ENCODE peak calls at places on chromosomes 7 and 10, in seven cellular contexts. K, T, A, X, G, W and S are unnamed samples.

GRCh38 chr7:1872191-1873069 is 202.4 kb downstream of the ELFN1 start:
- DNase-seq in K (no peak), T (no peak), A (no peak), X (no peak), G (no peak), W (no peak), S (no peak)

GRCh38 chr10:69860290-69860689 is 58.6 kb downstream of the COL13A1 start:
- DNase-seq in K (no peak), T (no peak), A (peak), X (no peak), G (no peak), W (no peak), S (no peak)

GRCh38 chr10:115125505-115125904 is 32.3 kb downstream of the ATRNL1 start:
- DNase-seq in K (no peak), T (no peak), A (no peak), X (no peak), G (no peak), W (no peak), S (no peak)

GRCh38 chr10:132102717-132103110 is 37.0 kb downstream of the JAKMIP3 start:
- DNase-seq in K (no peak), T (no peak), A (no peak), X (peak), G (no peak), W (no peak), S (no peak)

GRCh38 chr10:79052311-79053080 is 16.3 kb upstream of the ZMIZ1 start:
- DNase-seq in K (peak), T (no peak), A (peak), X (peak), G (peak), W (peak), S (no peak)

GRCh38 chr10:43350139-43350538 is 21.3 kb upstream of the FXYD4 start:
- DNase-seq in K (no peak), T (no peak), A (no peak), X (no peak), G (no peak), W (no peak), S (no peak)

GRCh38 chr10:123790132-123790885 is 101.3 kb downstream of the CPXM2 start:
- DNase-seq in K (no peak), T (no peak), A (no peak), X (no peak), G (no peak), W (no peak), S (no peak)

GRCh38 chr7:24442170-24442777 is 131.0 kb upstream of the PALS2 start:
- DNase-seq in K (no peak), T (no peak), A (no peak), X (no peak), G (no peak), W (no peak), S (no peak)

GRCh38 chr7:44077681-44078091 is 4.6 kb downstream of the POLM start:
- DNase-seq in K (no peak), T (no peak), A (peak), X (no peak), G (no peak), W (no peak), S (no peak)

GRCh38 chr10:133124357-133125211 is 35.4 kb upstream of the KNDC1 start:
- DNase-seq in K (peak), T (peak), A (peak), X (no peak), G (peak), W (peak), S (no peak)

GRCh38 chr7:108299251-108300014 is 156.8 kb downstream of the NRCAM start:
- DNase-seq in K (no peak), T (no peak), A (no peak), X (no peak), G (no peak), W (no peak), S (no peak)

GRCh38 chr10:58888957-58889356 is 287.5 kb upstream of the PHYHIPL start:
- DNase-seq in K (no peak), T (no peak), A (no peak), X (no peak), G (no peak), W (no peak), S (no peak)

GRCh38 chr7:7970620-7971307 is 2.2 kb downstream of the GLCCI1 start:
- DNase-seq in K (no peak), T (no peak), A (no peak), X (no peak), G (no peak), W (no peak), S (no peak)

GRCh38 chr10:110667620-110668343 is 23.6 kb downstream of the RBM20 start:
- DNase-seq in K (no peak), T (no peak), A (no peak), X (no peak), G (peak), W (no peak), S (no peak)

GRCh38 chr7:4271716-4272015 is 410.4 kb upstream of the FOXK1 start:
- DNase-seq in K (no peak), T (no peak), A (no peak), X (no peak), G (no peak), W (no peak), S (no peak)

GRCh38 chr7:8063706-8064297 is 95.2 kb downstream of the GLCCI1 start:
- DNase-seq in K (no peak), T (peak), A (no peak), X (no peak), G (no peak), W (no peak), S (no peak)

GRCh38 chr7:68235937-68236336 is 1239.3 kb downstream of the TYW1 start:
- DNase-seq in K (no peak), T (no peak), A (no peak), X (no peak), G (no peak), W (no peak), S (no peak)

GRCh38 chr7:142516038-142516501 is 233.2 kb upstream of the PRSS1 start:
- DNase-seq in K (no peak), T (peak), A (peak), X (no peak), G (peak), W (no peak), S (peak)

GRCh38 chr7:98613601-98614425 is 3.3 kb upstream of the NPTX2 start:
- DNase-seq in K (no peak), T (no peak), A (no peak), X (no peak), G (peak), W (no peak), S (no peak)

GRCh38 chr10:70905071-70906021 is 17.0 kb upstream of the PCBD1 start:
- DNase-seq in K (no peak), T (no peak), A (no peak), X (no peak), G (no peak), W (peak), S (no peak)

GRCh38 chr7:158849553-158850389 is 6.6 kb upstream of the DYNC2I1 start:
- DNase-seq in K (peak), T (no peak), A (no peak), X (no peak), G (no peak), W (no peak), S (no peak)

GRCh38 chr7:131040467-131040932 is 287.2 kb upstream of the MKLN1 start:
- DNase-seq in K (no peak), T (peak), A (peak), X (no peak), G (peak), W (no peak), S (peak)

DNA sequence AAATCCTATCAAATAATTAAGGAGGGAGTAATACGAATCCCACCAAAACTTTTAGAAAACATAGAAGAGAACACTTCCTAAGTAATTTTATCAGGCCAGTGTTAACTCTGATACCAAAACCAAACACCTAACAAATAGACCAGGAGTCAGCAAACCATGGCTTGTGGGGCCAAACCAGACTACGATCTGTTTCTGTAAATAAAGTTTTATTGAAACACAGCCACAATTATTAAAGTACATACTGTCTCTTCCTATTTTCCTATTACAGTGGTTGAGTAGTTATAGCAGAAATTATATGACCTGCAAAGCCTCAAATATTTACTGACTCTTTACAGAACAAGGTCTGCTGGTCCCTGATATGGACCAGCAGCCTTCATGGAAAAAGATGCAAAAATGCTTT is 73.1 kb upstream of the ELN start:
- DNase-seq in K (no peak), T (no peak), A (no peak), X (no peak), G (no peak), W (no peak), S (no peak)
- TF ChIP-seq CTCF in K (no peak), T (no peak), A (no peak), X (no peak), G (no peak), W (no peak), S (no peak)

GRCh38 chr7:63043657-63044543 is 954.7 kb upstream of the ZNF722 start:
- DNase-seq in K (no peak), T (no peak), A (no peak), X (no peak), G (no peak), W (no peak), S (no peak)
- TF ChIP-seq CTCF in K (no peak), T (no peak), A (no peak), X (no peak), G (no peak), W (no peak), S (no peak)

GRCh38 chr10:4763960-4764428 is 62.0 kb upstream of the AKR1E2 start:
- DNase-seq in K (no peak), T (no peak), A (peak), X (no peak), G (no peak), W (no peak), S (no peak)
- TF ChIP-seq CTCF in K (no peak), T (no peak), A (no peak), X (no peak), G (no peak), W (no peak), S (no peak)

GRCh38 chr7:151033864-151034249 is 5.6 kb downstream of the ABCB8 start:
- DNase-seq in K (no peak), T (no peak), A (no peak), X (no peak), G (no peak), W (no peak), S (no peak)

GRCh38 chr7:151035024-151035717 is 6.9 kb downstream of the ABCB8 start:
- DNase-seq in K (no peak), T (no peak), A (no peak), X (no peak), G (no peak), W (no peak), S (no peak)

GRCh38 chr7:151031011-151031410 is 2.8 kb downstream of the ABCB8 start:
- DNase-seq in K (no peak), T (no peak), A (no peak), X (no peak), G (no peak), W (no peak), S (no peak)

GRCh38 chr7:151034312-151035023 is 6.2 kb downstream of the ABCB8 start:
- DNase-seq in K (no peak), T (no peak), A (no peak), X (no peak), G (no peak), W (no peak), S (no peak)

DNA sequence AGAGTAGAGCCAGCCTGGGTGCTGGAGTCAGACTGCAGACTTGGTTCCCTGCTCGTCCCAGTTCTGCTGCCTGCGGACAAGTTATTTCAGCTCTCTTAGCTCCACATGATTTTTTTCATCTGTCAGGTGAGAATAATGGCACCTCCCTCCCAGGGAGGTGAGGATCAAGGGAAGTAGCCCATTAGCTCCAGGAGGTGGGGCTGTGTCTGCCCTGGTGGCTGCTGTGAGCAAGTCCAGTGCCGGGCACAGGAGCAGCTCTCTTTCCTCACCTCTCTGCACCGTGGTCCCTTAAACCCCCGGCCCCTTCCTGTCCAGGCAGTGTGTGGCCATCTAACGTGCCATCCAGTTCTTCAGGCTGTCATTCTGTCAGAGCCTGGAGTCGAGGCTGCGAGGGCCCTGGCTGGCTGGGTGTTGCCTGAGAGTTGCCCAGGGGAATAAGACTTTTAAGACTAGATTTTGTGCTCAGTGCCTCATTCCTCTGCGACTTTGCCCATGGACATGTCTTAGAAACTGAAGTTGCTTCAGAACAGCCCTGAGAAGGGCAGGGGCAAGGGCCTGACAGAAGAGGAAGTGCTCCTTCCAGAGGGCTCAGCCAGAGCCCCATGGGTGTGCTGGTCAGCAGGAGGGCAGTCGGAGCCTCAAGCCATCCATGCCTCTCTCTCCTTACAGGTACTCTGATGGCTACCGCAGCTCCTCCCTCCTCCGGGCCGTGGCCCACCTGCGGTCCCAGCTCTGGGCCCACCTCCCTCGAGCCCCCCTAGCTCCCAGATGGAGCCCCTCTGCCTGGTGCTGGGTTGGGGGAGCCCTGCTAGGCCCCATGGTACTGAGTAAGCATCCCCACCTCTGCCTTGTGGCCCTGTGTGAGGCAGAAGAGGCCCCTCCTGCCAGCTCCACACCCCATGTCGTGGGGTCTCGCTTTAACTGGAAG is 5.0 kb downstream of the ABCB8 start:
- DNase-seq in K (no peak), T (no peak), A (no peak), X (no peak), G (peak), W (no peak), S (no peak)
- TF ChIP-seq CTCF in K (no peak), T (no peak), A (no peak), X (no peak), G (peak), W (no peak), S (no peak)

GRCh38 chr7:134004829-134005505 is 122.2 kb upstream of the LRGUK start:
- DNase-seq in K (no peak), T (no peak), A (no peak), X (no peak), G (no peak), W (no peak), S (no peak)
- TF ChIP-seq CTCF in K (no peak), T (no peak), A (no peak), X (no peak), G (peak), W (no peak), S (no peak)

GRCh38 chr10:129658673-129659072 is 191.6 kb downstream of the MGMT start:
- DNase-seq in K (no peak), T (no peak), A (no peak), X (no peak), G (peak), W (no peak), S (no peak)
- TF ChIP-seq CTCF in K (no peak), T (no peak), A (no peak), X (no peak), G (peak), W (no peak), S (peak)

GRCh38 chr7:45986355-45987298 is 65.6 kb upstream of the IGFBP3 start:
- DNase-seq in K (no peak), T (no peak), A (no peak), X (no peak), G (no peak), W (no peak), S (no peak)

GRCh38 chr7:45982912-45983719 is 62.0 kb upstream of the IGFBP3 start:
- DNase-seq in K (no peak), T (no peak), A (no peak), X (peak), G (no peak), W (no peak), S (peak)

GRCh38 chr7:45983720-45984032 is 62.6 kb upstream of the IGFBP3 start:
- DNase-seq in K (peak), T (no peak), A (no peak), X (peak), G (no peak), W (no peak), S (peak)

GRCh38 chr7:45985902-45986301 is 64.8 kb upstream of the IGFBP3 start:
- DNase-seq in K (no peak), T (peak), A (no peak), X (peak), G (no peak), W (no peak), S (no peak)

DNA sequence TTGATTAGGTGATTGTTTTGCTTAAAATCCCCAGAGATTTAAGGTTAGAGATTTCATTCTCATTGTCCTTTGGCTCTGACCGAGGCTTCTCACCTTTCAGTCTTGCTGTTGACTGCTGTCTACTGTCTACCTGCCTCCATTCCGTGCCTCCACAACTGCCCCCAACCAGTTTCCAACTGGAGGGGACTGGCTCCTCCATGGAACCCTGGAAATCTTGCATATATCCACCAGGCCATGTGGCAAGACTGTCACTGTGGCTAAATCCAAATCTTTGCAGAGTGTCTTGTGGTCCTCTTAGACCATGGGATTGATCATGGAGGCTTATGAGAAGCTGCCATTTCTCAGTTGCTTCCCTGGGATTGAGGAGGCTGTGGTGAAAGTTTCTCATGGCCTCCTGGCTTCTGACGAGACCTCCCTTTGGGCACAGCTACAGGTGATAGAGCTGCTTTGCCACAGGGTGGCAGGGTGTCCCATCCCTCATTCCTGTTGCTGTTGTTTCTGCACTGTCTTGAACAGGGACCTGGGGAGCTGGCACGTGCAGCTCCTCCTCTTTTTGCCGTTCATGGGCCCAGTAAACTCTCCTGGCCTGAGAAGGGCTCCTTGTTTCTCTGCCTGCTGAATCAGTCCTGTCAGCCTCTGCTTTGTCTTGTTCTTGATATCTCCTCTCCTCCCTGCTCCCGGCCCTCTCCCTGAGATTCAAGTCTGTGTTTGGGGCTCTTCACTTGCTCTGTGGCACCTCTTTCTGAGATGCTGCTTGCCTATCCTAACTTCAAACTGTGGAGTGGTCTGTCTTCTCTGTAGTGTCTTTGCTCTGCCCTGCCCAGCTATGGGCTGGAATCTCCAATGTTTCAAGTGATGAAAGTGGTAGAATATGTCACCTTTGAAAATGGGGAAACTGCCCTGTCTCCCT is 63.6 kb upstream of the IGFBP3 start:
- DNase-seq in K (no peak), T (no peak), A (no peak), X (no peak), G (no peak), W (no peak), S (no peak)
- TF ChIP-seq CTCF in K (no peak), T (no peak), A (no peak), X (no peak), G (no peak), W (no peak), S (no peak)

GRCh38 chr10:77837925-77838595 is 88.5 kb downstream of the DLG5 start:
- DNase-seq in K (no peak), T (no peak), A (no peak), X (no peak), G (no peak), W (no peak), S (no peak)

GRCh38 chr10:77836299-77836820 is 90.2 kb downstream of the DLG5 start:
- DNase-seq in K (no peak), T (no peak), A (peak), X (no peak), G (no peak), W (peak), S (peak)

GRCh38 chr10:77835669-77836086 is 90.9 kb downstream of the DLG5 start:
- DNase-seq in K (no peak), T (no peak), A (no peak), X (no peak), G (no peak), W (no peak), S (no peak)

GRCh38 chr10:77834943-77835668 is 91.4 kb downstream of the DLG5 start:
- DNase-seq in K (no peak), T (no peak), A (no peak), X (no peak), G (no peak), W (no peak), S (no peak)

DNA sequence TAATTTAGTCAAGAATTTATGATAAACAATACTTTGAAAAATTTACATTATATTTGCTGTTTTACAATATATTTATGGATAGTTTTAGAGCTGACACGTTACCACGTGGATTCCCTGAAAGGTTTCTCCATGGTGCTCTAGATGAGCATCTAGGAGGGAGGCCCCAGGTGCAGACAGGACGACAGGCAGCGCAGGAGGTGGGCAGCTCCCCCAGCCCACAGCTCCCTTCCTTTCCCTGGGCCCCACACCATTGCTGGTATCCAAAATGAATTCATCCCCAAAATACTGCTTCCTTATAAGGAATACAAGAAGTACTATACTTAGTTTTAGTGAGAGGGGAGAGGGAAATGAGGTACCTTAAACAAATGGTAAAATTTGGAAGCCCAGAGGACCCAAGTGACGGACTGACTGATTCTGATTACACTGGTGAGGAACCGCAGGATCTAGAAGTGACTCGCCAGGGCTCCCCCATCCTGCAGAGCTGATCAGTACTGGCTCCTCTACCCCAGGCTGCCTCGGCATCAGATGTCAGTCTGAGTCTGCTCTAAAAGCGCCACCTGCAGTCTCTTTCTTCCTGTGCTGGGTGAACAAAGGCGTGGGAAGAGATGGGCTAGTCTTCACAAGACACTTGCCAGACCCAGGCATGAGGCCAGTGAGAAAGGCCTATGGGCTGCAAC is 89.2 kb downstream of the DLG5 start:
- DNase-seq in K (no peak), T (peak), A (peak), X (no peak), G (peak), W (no peak), S (peak)
- TF ChIP-seq CTCF in K (no peak), T (no peak), A (peak), X (no peak), G (peak), W (no peak), S (peak)

DNA sequence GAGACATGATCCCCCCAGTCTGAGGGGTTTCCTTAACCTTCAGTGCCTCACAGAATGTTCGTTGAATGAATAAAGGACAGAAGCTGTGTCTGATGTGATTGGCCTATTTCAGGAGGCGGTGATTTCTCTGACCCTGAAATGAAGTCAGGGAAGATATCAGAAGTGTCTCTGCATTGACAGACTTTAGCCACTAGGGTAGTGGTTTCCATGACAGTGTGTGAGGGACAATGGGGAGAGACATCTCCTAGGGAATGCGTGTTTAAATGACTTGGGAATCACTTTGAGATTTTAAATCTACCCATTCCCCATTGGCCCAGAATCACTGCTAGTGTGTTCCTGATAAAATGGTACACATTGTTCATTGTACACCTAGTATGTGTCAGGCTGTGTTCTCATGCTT is 132.0 kb downstream of the CFAP58 start:
- DNase-seq in K (no peak), T (no peak), A (no peak), X (no peak), G (peak), W (no peak), S (no peak)
- TF ChIP-seq CTCF in K (no peak), T (no peak), A (no peak), X (no peak), G (peak), W (no peak), S (no peak)